ENCODE peak calls at places on chromosomes 5 and 9, in nine cellular contexts. T is lung; B is GM12891; K is iPS-NIHi11; E is M059J; N is frontal cortex; Y is stimulated activated effector memory CD8-positive, alpha-beta T cell treated with anti-CD3 and anti-CD28 coated beads, Interleukin-12 subunit alpha, Interleukin-12 subunit beta, amount 100 ng/mL, for 72 hours; X is choroid plexus epithelial cell; Q is SK-N-SH. A is an unnamed sample.

GRCh38 chr5:66356011-66356565 is 212.0 kb downstream of the SREK1 start:
- DNase-seq in E (peak), Q (no peak), K (no peak), Y (no peak), T (no peak), B (no peak), N (no peak), X (no peak), A (no peak)

GRCh38 chr5:95969646-95970358 is 8.2 kb upstream of the ELL2 start:
- DNase-seq in B (no peak), N (no peak), K (no peak), E (no peak), Q (no peak), X (peak), Y (no peak), T (no peak), A (no peak)

GRCh38 chr9:2066312-2067273 is 51.4 kb downstream of the SMARCA2 start:
- DNase-seq in T (no peak), Y (no peak), N (no peak), K (peak), Q (no peak), X (peak), B (no peak), E (peak), A (no peak)

GRCh38 chr9:92607773-92608172 is 62.2 kb downstream of the IPPK start:
- DNase-seq in E (no peak), N (no peak), T (no peak), X (peak), Q (peak), Y (no peak), B (no peak), K (no peak), A (no peak)

GRCh38 chr5:114361724-114362196 is at the start of gene KCNN2:
- DNase-seq in K (peak), T (peak), X (peak), Q (peak), B (peak), N (peak), Y (no peak), E (peak), A (peak)

GRCh38 chr5:122126711-122127385 is 2.5 kb upstream of the ZNF474 start:
- DNase-seq in N (no peak), K (no peak), E (no peak), Q (no peak), T (no peak), Y (no peak), B (no peak), X (peak), A (no peak)

GRCh38 chr9:103942171-103942570 is 151.9 kb upstream of the SMC2 start:
- DNase-seq in T (no peak), B (no peak), K (no peak), N (no peak), Q (no peak), E (no peak), X (no peak), Y (no peak), A (no peak)

GRCh38 chr9:135898634-135899407 is 8.5 kb downstream of the CAMSAP1 start:
- DNase-seq in X (no peak), T (no peak), Q (no peak), B (no peak), N (no peak), Y (no peak), E (peak), K (no peak), A (no peak)

GRCh38 chr5:161382702-161383101 is 163.8 kb downstream of the GABRB2 start:
- DNase-seq in N (no peak), B (no peak), X (no peak), E (no peak), Y (no peak), Q (no peak), T (no peak), K (no peak), A (no peak)

GRCh38 chr9:76374702-76375543 is 19.3 kb downstream of the RFK start:
- DNase-seq in B (no peak), K (peak), Y (no peak), E (peak), T (peak), X (peak), N (peak), Q (no peak), A (no peak)

GRCh38 chr9:91340395-91340794 is 21.3 kb downstream of the AUH start:
- DNase-seq in Q (no peak), E (no peak), K (no peak), Y (no peak), B (no peak), N (no peak), T (no peak), X (peak), A (no peak)

GRCh38 chr5:173973614-173973969 is 15.4 kb upstream of the C5orf47 start:
- DNase-seq in E (no peak), B (no peak), Y (no peak), K (peak), X (no peak), Q (no peak), T (no peak), N (no peak), A (no peak)

GRCh38 chr9:124239249-124240073 is 18.3 kb upstream of the NEK6 start:
- DNase-seq in N (no peak), E (no peak), X (no peak), K (no peak), T (no peak), Y (no peak), B (no peak), Q (no peak), A (no peak)

GRCh38 chr5:133884525-133885311 is 83.7 kb downstream of the C5orf15 start:
- DNase-seq in Y (no peak), B (no peak), T (no peak), E (no peak), N (no peak), Q (no peak), K (no peak), X (peak), A (no peak)

GRCh38 chr5:142568271-142568995 is 117.5 kb downstream of the FGF1 start:
- DNase-seq in K (no peak), T (no peak), Q (no peak), B (no peak), Y (no peak), N (no peak), E (no peak), X (peak), A (no peak)

GRCh38 chr9:87844471-87844870 is 38.2 kb upstream of the SPATA31E1 start:
- DNase-seq in E (no peak), X (peak), T (no peak), N (no peak), K (no peak), Q (no peak), Y (no peak), B (no peak), A (no peak)

GRCh38 chr5:89372176-89372575 is 489.2 kb upstream of the MEF2C start:
- DNase-seq in K (no peak), Q (no peak), N (no peak), Y (no peak), E (no peak), T (no peak), X (peak), B (no peak), A (no peak)

GRCh38 chr9:83620841-83621636 is 1.9 kb upstream of the IDNK start:
- DNase-seq in E (peak), N (peak), T (no peak), K (peak), Y (peak), B (no peak), X (peak), Q (peak), A (peak)

GRCh38 chr9:16633794-16634193 is 236.7 kb downstream of the BNC2 start:
- DNase-seq in T (no peak), K (no peak), E (no peak), X (no peak), Q (no peak), B (no peak), Y (no peak), N (no peak), A (no peak)

GRCh38 chr9:78150312-78150982 is 85.4 kb upstream of the CEP78 start:
- DNase-seq in Q (no peak), B (no peak), T (no peak), Y (no peak), N (no peak), E (no peak), X (no peak), K (no peak), A (no peak)

GRCh38 chr9:120366646-120367019 is 213.3 kb downstream of the CDK5RAP2 start:
- DNase-seq in Q (no peak), Y (no peak), X (peak), N (no peak), B (no peak), K (peak), T (peak), E (peak), A (no peak)

GRCh38 chr5:141850183-141850768 is 27.9 kb downstream of the PCDH1 start:
- DNase-seq in K (peak), N (peak), X (peak), T (peak), E (peak), Y (peak), B (peak), Q (peak), A (peak)